ENCODE peak calls at places on chromosome 11, in five cellular contexts. G is iPS DF 6.9, K is heart left ventricle, P is kidney, Y is lower lobe of right lung. R is an unnamed sample. For H3K4me1, the result is how much of the 10 kb centered on the place peaks cover.

GRCh38 chr11:87832216-87832615 is 343.0 kb downstream of the RAB38 start:
- DNase-seq in G (no peak), K (no peak), P (no peak), Y (no peak), R (no peak)

GRCh38 chr11:69744435-69744834 is 30.7 kb downstream of the FGF4 start:
- DNase-seq in G (no peak), K (no peak), P (no peak), Y (no peak), R (no peak)

GRCh38 chr11:40302669-40303068 is 1156.8 kb downstream of the LRRC4C start:
- DNase-seq in G (no peak), K (no peak), P (no peak), Y (no peak), R (no peak)

GRCh38 chr11:128324531-128325141 is 262.7 kb downstream of the ETS1 start:
- DNase-seq in G (no peak), K (no peak), P (no peak), Y (no peak), R (peak)

GRCh38 chr11:71115770-71116434 is 136.5 kb downstream of the SHANK2 start:
- DNase-seq in G (no peak), K (no peak), P (peak), Y (no peak), R (no peak)

GRCh38 chr11:107710301-107710700 is 1.6 kb downstream of the SLN start:
- DNase-seq in G (no peak), K (no peak), P (no peak), Y (no peak), R (no peak)

GRCh38 chr11:112210890-112211289 is 15.3 kb upstream of the PTS start:
- DNase-seq in G (no peak), K (no peak), P (no peak), Y (no peak), R (no peak)

GRCh38 chr11:1402355-1402754 is 12.6 kb downstream of the BRSK2 start:
- DNase-seq in G (no peak), K (no peak), P (peak), Y (no peak), R (no peak)

GRCh38 chr11:124837491-124837856 is 27.8 kb upstream of the ROBO3 start:
- DNase-seq in G (no peak), K (no peak), P (no peak), Y (no peak), R (no peak)

GRCh38 chr11:114163830-114164401 is 104.4 kb downstream of the ZBTB16 start:
- DNase-seq in G (no peak), K (no peak), P (no peak), Y (no peak), R (no peak)
- H3K4me1 ChIP-seq in G (under half), K (half or more), P (half or more), Y (half or more), R (half or more)

DNA sequence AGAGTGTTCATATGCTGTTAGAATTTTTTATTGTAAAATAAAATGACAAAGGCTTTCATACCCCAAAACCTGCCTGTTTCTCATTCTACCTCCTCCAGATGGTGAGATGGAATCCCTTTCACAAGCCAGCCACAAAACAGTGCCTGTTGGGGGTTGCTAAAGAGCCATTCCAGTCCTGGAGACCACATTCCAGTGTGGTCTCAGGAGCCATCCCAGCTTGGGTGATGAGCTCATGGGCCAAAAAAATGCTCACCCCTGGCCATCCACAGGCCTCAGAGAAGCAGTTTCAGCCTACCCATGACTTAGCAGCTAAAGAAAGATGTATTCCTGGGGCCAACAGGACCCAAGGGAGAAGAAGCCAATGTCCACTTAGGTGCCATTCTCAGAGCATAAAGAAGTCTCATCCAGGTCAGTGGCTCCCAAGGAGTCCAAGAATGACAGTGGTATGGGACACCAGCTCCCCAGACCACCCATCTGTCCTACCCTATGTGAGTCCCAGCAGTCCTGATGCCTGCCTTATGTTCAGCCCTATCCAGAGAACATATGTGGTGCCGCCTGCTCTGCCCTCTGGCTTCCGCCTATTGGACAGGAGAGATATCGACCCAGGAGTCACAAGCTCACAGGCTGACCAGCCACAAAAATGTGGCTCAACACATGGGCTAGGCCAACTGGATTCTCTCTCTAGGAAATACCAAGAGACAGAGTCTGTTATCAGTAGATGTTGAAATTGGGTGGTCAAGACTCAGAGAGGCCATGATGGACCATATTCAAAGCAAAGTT is 26.4 kb downstream of the C11orf91 start:
- DNase-seq in G (no peak), K (no peak), P (no peak), Y (no peak), R (no peak)
- H3K27ac ChIP-seq in G (no peak), K (no peak), P (no peak), Y (no peak), R (no peak)

DNA sequence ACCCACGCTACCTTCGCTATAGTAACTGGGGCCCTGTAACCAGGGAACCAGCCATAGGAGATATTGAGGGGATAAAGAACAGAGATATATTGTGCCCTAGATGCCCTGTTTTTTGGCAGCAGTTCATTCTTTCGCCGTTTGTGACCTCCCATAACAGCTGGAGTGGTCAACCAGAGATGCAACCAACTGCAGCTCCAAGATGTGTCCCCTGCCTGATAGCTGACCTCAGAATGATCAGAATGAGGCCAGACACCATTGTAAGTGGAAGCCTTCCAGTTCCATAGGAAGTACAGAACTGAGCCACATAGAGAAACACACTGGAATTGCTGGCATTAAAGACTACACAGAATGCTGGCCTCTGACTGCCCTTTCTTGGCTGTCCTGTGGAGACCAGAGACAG is 39.2 kb downstream of the P4HA3 start:
- DNase-seq in G (no peak), K (no peak), P (no peak), Y (no peak), R (no peak)
- H3K4me1 ChIP-seq in G (under half), K (under half), P (under half), Y (under half), R (under half)

GRCh38 chr11:8584511-8584910 is 9.5 kb downstream of the STK33 start:
- DNase-seq in G (no peak), K (no peak), P (no peak), Y (no peak), R (no peak)
- H3K27ac ChIP-seq in G (no peak), K (no peak), P (peak), Y (no peak), R (no peak)